ENCODE peak calls at places on chromosomes 2 and 18, in six cellular contexts. C is MM.1S, S is AG09309, Q is psoas muscle, D is adrenal gland, F is stomach. X is an unnamed sample.

GRCh38 chr2:239444626-239445625 is 44.1 kb upstream of the HDAC4 start:
- DNase-seq in C (no peak), S (peak; percentile 24), Q (peak; percentile 81), D (no peak), F (no peak), X (no peak)

GRCh38 chr18:76374330-76375281 is 120.4 kb downstream of the ZNF516 start:
- DNase-seq in C (no peak), S (no peak), Q (no peak), D (peak; percentile 13), F (no peak), X (no peak)

GRCh38 chr18:76252880-76253279 is 242.2 kb downstream of the ZNF516 start:
- DNase-seq in C (peak; percentile 36), S (no peak), Q (no peak), D (no peak), F (no peak), X (no peak)

GRCh38 chr2:108978709-108979111 is 10.3 kb downstream of the EDAR start:
- DNase-seq in C (no peak), S (no peak), Q (no peak), D (no peak), F (no peak), X (no peak)

GRCh38 chr2:42567389-42567788 is 1.0 kb upstream of the MTA3 start:
- DNase-seq in C (no peak), S (peak; percentile 4), Q (no peak), D (no peak), F (no peak), X (peak; percentile 26)

GRCh38 chr2:74559912-74560311 is 5.4 kb downstream of the DOK1 start:
- DNase-seq in C (no peak), S (no peak), Q (no peak), D (no peak), F (no peak), X (no peak)

GRCh38 chr2:222942977-222943376 is 82.1 kb downstream of the ACSL3 start:
- DNase-seq in C (no peak), S (no peak), Q (no peak), D (no peak), F (no peak), X (no peak)

GRCh38 chr2:127254386-127254981 is 34.4 kb upstream of the CYP27C1 start:
- DNase-seq in C (no peak), S (no peak), Q (no peak), D (no peak), F (no peak), X (no peak)

GRCh38 chr18:60019463-60019840 is 119.7 kb downstream of the PMAIP1 start:
- DNase-seq in C (no peak), S (peak; percentile 71), Q (no peak), D (no peak), F (no peak), X (no peak)

GRCh38 chr2:152835674-152836073 is 117.3 kb downstream of the ARL6IP6 start:
- DNase-seq in C (no peak), S (no peak), Q (no peak), D (no peak), F (no peak), X (no peak)

GRCh38 chr2:209970271-209970670 is 32.2 kb upstream of the RPE start:
- DNase-seq in C (no peak), S (no peak), Q (no peak), D (no peak), F (no peak), X (no peak)

GRCh38 chr18:24503182-24503581 is 42.7 kb downstream of the HRH4 start:
- DNase-seq in C (no peak), S (no peak), Q (no peak), D (no peak), F (no peak), X (no peak)

GRCh38 chr2:105118960-105119359 is 81.1 kb downstream of the MRPS9 start:
- DNase-seq in C (no peak), S (no peak), Q (no peak), D (no peak), F (no peak), X (no peak)

GRCh38 chr2:111954602-111955332 is 56.4 kb downstream of the MERTK start:
- DNase-seq in C (no peak), S (no peak), Q (no peak), D (no peak), F (no peak), X (no peak)

GRCh38 chr2:109333414-109334194 is 204.6 kb downstream of the SH3RF3 start:
- DNase-seq in C (peak; percentile 22), S (no peak), Q (no peak), D (no peak), F (no peak), X (no peak)

GRCh38 chr2:42200534-42201227 is 31.5 kb downstream of the EML4 start:
- DNase-seq in C (no peak), S (no peak), Q (no peak), D (no peak), F (no peak), X (no peak)

GRCh38 chr2:65064728-65065552 is 8.7 kb downstream of the CEP68 start:
- DNase-seq in C (peak; percentile 83), S (peak; percentile 80), Q (peak; percentile 87), D (peak; percentile 87), F (peak; percentile 47), X (peak; percentile 98)

GRCh38 chr2:42663106-42663755 is 94.8 kb downstream of the MTA3 start:
- DNase-seq in C (peak; percentile 71), S (peak; percentile 24), Q (peak; percentile 76), D (peak; percentile 85), F (peak; percentile 71), X (peak; percentile 37)

GRCh38 chr2:40343904-40344303 is 108.0 kb downstream of the SLC8A1 start:
- DNase-seq in C (no peak), S (no peak), Q (no peak), D (no peak), F (no peak), X (no peak)

GRCh38 chr2:85743304-85743978 is 10.3 kb upstream of the ATOH8 start:
- DNase-seq in C (no peak), S (no peak), Q (peak; percentile 60), D (no peak), F (no peak), X (no peak)
- H3K4me3 ChIP-seq in C (no peak overlapping the region), S (no peak overlapping the region), Q (no peak overlapping the region), D (no peak overlapping the region), F (peak overlapping the region; percentile 7), X (no peak overlapping the region)

GRCh38 chr2:196988599-196988998 is 62.1 kb upstream of the PGAP1 start:
- DNase-seq in C (no peak), S (no peak), Q (no peak), D (no peak), F (no peak), X (no peak)
- H3K4me3 ChIP-seq in C (no peak overlapping the region), S (no peak overlapping the region), Q (peak overlapping the region; percentile 53), D (no peak overlapping the region), F (no peak overlapping the region), X (no peak overlapping the region)

DNA sequence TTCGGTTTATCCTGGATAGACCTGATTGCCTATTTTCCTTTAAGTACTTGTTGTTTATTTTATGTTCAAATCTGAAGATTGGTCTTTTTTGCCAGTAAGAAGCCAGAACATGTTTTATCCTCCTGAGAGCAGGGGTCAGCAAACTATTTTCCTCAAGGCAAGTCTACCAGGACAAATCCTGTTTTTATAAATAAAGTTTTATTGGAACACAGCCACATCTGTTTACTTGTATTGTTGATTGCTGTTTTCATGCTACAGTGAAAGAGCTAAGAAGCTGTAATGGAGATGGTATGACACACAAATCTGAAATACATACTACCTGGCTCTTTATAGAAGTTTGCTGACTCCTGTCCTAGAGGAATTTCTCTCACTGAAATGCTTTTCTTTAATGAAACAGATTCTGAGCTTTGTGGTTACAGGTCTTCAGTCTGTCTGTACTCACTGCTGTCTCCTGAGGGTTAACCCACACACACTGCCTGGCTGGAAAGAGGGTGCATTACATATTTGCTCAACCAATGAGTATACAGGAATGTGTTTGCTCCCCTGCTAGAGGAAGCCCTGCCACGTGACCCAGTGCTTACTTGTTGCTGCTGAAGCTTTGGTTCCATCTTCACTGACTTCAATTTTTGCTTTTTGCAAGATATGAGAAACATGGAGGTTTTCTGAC is 22.6 kb downstream of the MRPL44 start:
- DNase-seq in C (no peak), S (no peak), Q (no peak), D (no peak), F (no peak), X (peak; percentile 77)
- H3K4me3 ChIP-seq in C (no peak overlapping the region), S (no peak overlapping the region), Q (no peak overlapping the region), D (no peak overlapping the region), F (no peak overlapping the region), X (no peak overlapping the region)

GRCh38 chr18:37566479-37567060 is 972 bp upstream of the CELF4 start:
- DNase-seq in C (no peak), S (no peak), Q (no peak), D (peak; percentile 61), F (no peak), X (no peak)
- H3K4me3 ChIP-seq in C (no peak overlapping the region), S (peak overlapping the region; percentile 38), Q (peak overlapping the region; percentile 73), D (no peak overlapping the region), F (peak overlapping the region; percentile 71), X (peak overlapping the region; percentile 45)

GRCh38 chr18:22191986-22192385 is 22.6 kb downstream of the GATA6 start:
- DNase-seq in C (no peak), S (no peak), Q (no peak), D (no peak), F (no peak), X (no peak)

GRCh38 chr18:22191346-22191710 is 21.9 kb downstream of the GATA6 start:
- DNase-seq in C (no peak), S (no peak), Q (no peak), D (no peak), F (no peak), X (no peak)

GRCh38 chr18:22195052-22195451 is 25.7 kb downstream of the GATA6 start:
- DNase-seq in C (no peak), S (no peak), Q (no peak), D (peak; percentile 50), F (no peak), X (no peak)

GRCh38 chr18:22193466-22193865 is 24.1 kb downstream of the GATA6 start:
- DNase-seq in C (no peak), S (no peak), Q (no peak), D (peak; percentile 77), F (no peak), X (no peak)

DNA sequence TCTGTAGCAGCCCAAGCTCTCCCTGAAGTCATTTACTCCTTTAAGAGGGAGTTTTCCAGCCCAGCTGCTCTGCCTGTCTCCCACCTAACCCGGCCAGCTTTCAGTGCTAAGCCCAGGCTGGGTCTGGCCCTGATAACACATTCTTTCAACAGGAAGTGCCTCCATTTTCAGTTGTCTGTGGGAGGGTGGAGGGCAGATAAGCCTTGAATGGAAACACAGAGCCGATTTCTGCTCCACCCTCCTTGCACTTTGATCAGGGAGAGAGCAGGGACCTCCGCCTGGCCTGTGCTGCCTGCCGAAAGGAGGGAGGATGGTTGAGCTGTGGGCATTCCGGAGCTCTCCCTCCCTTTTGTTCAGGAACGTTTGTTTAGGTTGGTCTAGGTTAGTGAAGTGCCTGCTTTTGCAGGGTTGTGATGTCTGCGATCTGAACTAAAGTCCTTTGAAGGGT is 24.8 kb downstream of the GATA6 start:
- DNase-seq in C (no peak), S (no peak), Q (no peak), D (no peak), F (peak; percentile 78), X (no peak)
- H3K4me3 ChIP-seq in C (no peak overlapping the region), S (no peak overlapping the region), Q (no peak overlapping the region), D (no peak overlapping the region), F (peak overlapping the region; percentile 18), X (no peak overlapping the region)